ENCODE peak calls at places on chromosome 5, in five cellular contexts. One of them, this sample, is unnamed.

GRCh38 chr5:139836469-139837208 is 41.0 kb downstream of the PSD2 start:
- DNase-seq in type B pancreatic cell: no peak
- DNase-seq in GM23338: no peak
- DNase-seq in OCI-LY7: no peak
- DNase-seq in AG04450: no peak
- DNase-seq in this sample: no peak

GRCh38 chr5:116663081-116663480 is 88.5 kb upstream of the SEMA6A start:
- DNase-seq in GM23338: no peak
- DNase-seq in AG04450: no peak
- DNase-seq in OCI-LY7: no peak
- DNase-seq in type B pancreatic cell: no peak
- DNase-seq in this sample: no peak

GRCh38 chr5:58933891-58934628 is 351.2 kb downstream of the RAB3C start:
- DNase-seq in OCI-LY7: no peak
- DNase-seq in AG04450: no peak
- DNase-seq in type B pancreatic cell: no peak
- DNase-seq in GM23338: no peak
- DNase-seq in this sample: peak; percentile 20

GRCh38 chr5:124652514-124652819 is 94.0 kb downstream of the ZNF608 start:
- DNase-seq in GM23338: no peak
- DNase-seq in OCI-LY7: no peak
- DNase-seq in type B pancreatic cell: no peak
- DNase-seq in AG04450: no peak
- DNase-seq in this sample: no peak

GRCh38 chr5:95591490-95591901 is 28.4 kb upstream of the GPR150 start:
- DNase-seq in GM23338: no peak
- DNase-seq in type B pancreatic cell: no peak
- DNase-seq in OCI-LY7: no peak
- DNase-seq in AG04450: peak; percentile 43
- DNase-seq in this sample: no peak

GRCh38 chr5:107808671-107809137 is 138.0 kb upstream of the EFNA5 start:
- DNase-seq in GM23338: peak; percentile 96
- DNase-seq in OCI-LY7: no peak
- DNase-seq in type B pancreatic cell: no peak
- DNase-seq in AG04450: no peak
- DNase-seq in this sample: no peak

GRCh38 chr5:75463726-75464125 is 47.7 kb downstream of the CERT1 start:
- DNase-seq in type B pancreatic cell: no peak
- DNase-seq in OCI-LY7: peak; percentile 12
- DNase-seq in AG04450: no peak
- DNase-seq in GM23338: no peak
- DNase-seq in this sample: no peak

GRCh38 chr5:156707750-156708149 is 142.3 kb upstream of the PPP1R2B start:
- DNase-seq in AG04450: no peak
- DNase-seq in OCI-LY7: no peak
- DNase-seq in type B pancreatic cell: no peak
- DNase-seq in GM23338: no peak
- DNase-seq in this sample: no peak

GRCh38 chr5:6703791-6704190 is 9.4 kb upstream of the TENT4A start:
- DNase-seq in OCI-LY7: no peak
- DNase-seq in AG04450: no peak
- DNase-seq in GM23338: no peak
- DNase-seq in type B pancreatic cell: no peak
- DNase-seq in this sample: no peak

GRCh38 chr5:98307811-98308210 is 465.7 kb upstream of the RGMB start:
- DNase-seq in AG04450: peak; percentile 49
- DNase-seq in OCI-LY7: no peak
- DNase-seq in GM23338: no peak
- DNase-seq in type B pancreatic cell: no peak
- DNase-seq in this sample: no peak

GRCh38 chr5:172283020-172283861 is at the start of gene UBTD2:
- DNase-seq in AG04450: no peak
- DNase-seq in OCI-LY7: peak; percentile 82
- DNase-seq in type B pancreatic cell: peak; percentile 88
- DNase-seq in GM23338: peak; percentile 86
- DNase-seq in this sample: peak; percentile 63

GRCh38 chr5:113321266-113321665 is 113.5 kb downstream of the TSSK1B start:
- DNase-seq in AG04450: no peak
- DNase-seq in GM23338: peak; percentile 38
- DNase-seq in OCI-LY7: no peak
- DNase-seq in type B pancreatic cell: no peak
- DNase-seq in this sample: no peak

GRCh38 chr5:101067415-101067814 is 164.3 kb upstream of the ST8SIA4 start:
- DNase-seq in GM23338: no peak
- DNase-seq in OCI-LY7: no peak
- DNase-seq in type B pancreatic cell: no peak
- DNase-seq in AG04450: no peak
- DNase-seq in this sample: no peak

GRCh38 chr5:6475626-6476312 is 27.1 kb downstream of the UBE2QL1 start:
- DNase-seq in AG04450: no peak
- DNase-seq in GM23338: peak; percentile 81
- DNase-seq in type B pancreatic cell: no peak
- DNase-seq in OCI-LY7: no peak
- DNase-seq in this sample: no peak

GRCh38 chr5:179342577-179342976 is 2.7 kb downstream of the ADAMTS2 start:
- DNase-seq in type B pancreatic cell: no peak
- DNase-seq in OCI-LY7: no peak
- DNase-seq in AG04450: no peak
- DNase-seq in GM23338: peak; percentile 58
- DNase-seq in this sample: no peak
- TF ChIP-seq CTCF in type B pancreatic cell: peak; percentile 31
- TF ChIP-seq CTCF in OCI-LY7: no peak
- TF ChIP-seq CTCF in AG04450: peak; percentile 59
- TF ChIP-seq CTCF in GM23338: peak; percentile 15
- TF ChIP-seq CTCF in this sample: no peak

GRCh38 chr5:150302301-150303069 is at the start of gene ARSI:
- DNase-seq in type B pancreatic cell: no peak
- DNase-seq in OCI-LY7: no peak
- DNase-seq in GM23338: peak; percentile 93
- DNase-seq in AG04450: peak; percentile 55
- DNase-seq in this sample: no peak
- TF ChIP-seq CTCF in type B pancreatic cell: peak; percentile 42
- TF ChIP-seq CTCF in OCI-LY7: no peak
- TF ChIP-seq CTCF in GM23338: peak; percentile 32
- TF ChIP-seq CTCF in AG04450: peak; percentile 21
- TF ChIP-seq CTCF in this sample: no peak

GRCh38 chr5:109141499-109142200 is 268.1 kb downstream of the PJA2 start:
- DNase-seq in type B pancreatic cell: no peak
- DNase-seq in AG04450: no peak
- DNase-seq in GM23338: peak; percentile 39
- DNase-seq in OCI-LY7: no peak
- DNase-seq in this sample: no peak
- TF ChIP-seq CTCF in type B pancreatic cell: peak; percentile 55
- TF ChIP-seq CTCF in AG04450: peak; percentile 35
- TF ChIP-seq CTCF in GM23338: peak; percentile 34
- TF ChIP-seq CTCF in OCI-LY7: no peak
- TF ChIP-seq CTCF in this sample: no peak

GRCh38 chr5:178077751-178078150 is 35.6 kb upstream of the N4BP3 start:
- DNase-seq in OCI-LY7: no peak
- DNase-seq in GM23338: peak; percentile 62
- DNase-seq in type B pancreatic cell: no peak
- DNase-seq in AG04450: no peak
- DNase-seq in this sample: no peak
- TF ChIP-seq CTCF in OCI-LY7: no peak
- TF ChIP-seq CTCF in GM23338: peak; percentile 16
- TF ChIP-seq CTCF in type B pancreatic cell: no peak
- TF ChIP-seq CTCF in AG04450: no peak
- TF ChIP-seq CTCF in this sample: no peak

GRCh38 chr5:36770125-36770524 is 106.4 kb upstream of the NIPBL start:
- DNase-seq in GM23338: no peak
- DNase-seq in OCI-LY7: no peak
- DNase-seq in AG04450: no peak
- DNase-seq in type B pancreatic cell: no peak
- DNase-seq in this sample: no peak
- TF ChIP-seq CTCF in GM23338: no peak
- TF ChIP-seq CTCF in OCI-LY7: no peak
- TF ChIP-seq CTCF in AG04450: no peak
- TF ChIP-seq CTCF in type B pancreatic cell: no peak
- TF ChIP-seq CTCF in this sample: no peak

GRCh38 chr5:43401827-43402226 is 10.4 kb downstream of the CCL28 start:
- DNase-seq in type B pancreatic cell: no peak
- DNase-seq in AG04450: no peak
- DNase-seq in OCI-LY7: peak; percentile 4
- DNase-seq in GM23338: peak; percentile 25
- DNase-seq in this sample: no peak
- TF ChIP-seq CTCF in type B pancreatic cell: peak; percentile 35
- TF ChIP-seq CTCF in AG04450: peak; percentile 49
- TF ChIP-seq CTCF in OCI-LY7: peak; percentile 28
- TF ChIP-seq CTCF in GM23338: no peak
- TF ChIP-seq CTCF in this sample: no peak

GRCh38 chr5:168603776-168604175 is 24.6 kb upstream of the PANK3 start:
- DNase-seq in AG04450: no peak
- DNase-seq in GM23338: no peak
- DNase-seq in OCI-LY7: no peak
- DNase-seq in type B pancreatic cell: no peak
- DNase-seq in this sample: no peak

GRCh38 chr5:168598639-168599038 is 19.5 kb upstream of the PANK3 start:
- DNase-seq in OCI-LY7: no peak
- DNase-seq in GM23338: no peak
- DNase-seq in AG04450: no peak
- DNase-seq in type B pancreatic cell: no peak
- DNase-seq in this sample: no peak

GRCh38 chr5:168601972-168602371 is 22.8 kb upstream of the PANK3 start:
- DNase-seq in GM23338: no peak
- DNase-seq in OCI-LY7: no peak
- DNase-seq in type B pancreatic cell: no peak
- DNase-seq in AG04450: no peak
- DNase-seq in this sample: no peak

GRCh38 chr5:168600409-168600808 is 21.2 kb upstream of the PANK3 start:
- DNase-seq in GM23338: peak; percentile 62
- DNase-seq in OCI-LY7: no peak
- DNase-seq in type B pancreatic cell: no peak
- DNase-seq in AG04450: no peak
- DNase-seq in this sample: no peak

DNA sequence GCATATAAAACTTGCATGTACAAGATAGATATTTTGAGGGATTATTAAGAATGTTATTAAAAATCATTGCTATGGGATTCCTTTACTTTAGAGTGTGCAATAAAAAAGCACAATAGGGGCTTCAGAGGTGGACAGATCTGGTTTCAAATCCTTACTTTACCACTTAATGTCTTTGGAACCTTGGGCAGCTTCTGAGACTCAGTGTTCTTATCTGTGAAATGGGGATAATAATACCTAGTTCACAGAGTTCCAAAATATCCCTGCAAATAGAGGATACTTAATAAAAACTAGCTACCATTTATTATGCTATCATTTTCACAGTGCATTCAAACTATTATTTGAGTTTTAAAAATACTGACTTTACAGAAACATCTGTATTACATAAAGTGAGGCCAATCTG is 23.3 kb upstream of the PANK3 start:
- DNase-seq in AG04450: no peak
- DNase-seq in type B pancreatic cell: no peak
- DNase-seq in GM23338: no peak
- DNase-seq in OCI-LY7: no peak
- DNase-seq in this sample: no peak
- TF ChIP-seq CTCF in AG04450: no peak
- TF ChIP-seq CTCF in type B pancreatic cell: no peak
- TF ChIP-seq CTCF in GM23338: no peak
- TF ChIP-seq CTCF in OCI-LY7: no peak
- TF ChIP-seq CTCF in this sample: no peak

DNA sequence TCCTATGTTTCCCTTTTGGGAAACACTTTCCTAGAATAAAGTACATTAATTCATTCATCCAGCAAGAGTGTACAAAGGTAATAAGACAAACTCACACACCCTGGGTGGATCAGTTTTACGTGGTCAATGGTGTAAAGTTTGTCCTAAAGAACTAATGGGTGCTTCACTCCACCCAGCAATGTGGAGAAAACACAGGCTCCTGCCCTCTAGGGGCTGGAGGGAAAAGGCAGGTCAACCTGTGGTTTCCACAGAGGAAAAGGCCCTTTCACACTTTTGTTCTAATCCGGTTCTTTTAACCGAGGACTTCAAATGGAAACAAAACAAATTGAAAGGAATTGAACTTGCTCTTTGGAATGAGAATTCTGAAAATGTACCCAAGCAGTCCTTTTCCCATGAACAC is 80.9 kb upstream of the SPOCK1 start:
- DNase-seq in GM23338: peak; percentile 44
- DNase-seq in type B pancreatic cell: no peak
- DNase-seq in AG04450: no peak
- DNase-seq in OCI-LY7: no peak
- DNase-seq in this sample: no peak
- TF ChIP-seq CTCF in GM23338: peak; percentile 56
- TF ChIP-seq CTCF in type B pancreatic cell: peak; percentile 57
- TF ChIP-seq CTCF in AG04450: peak; percentile 16
- TF ChIP-seq CTCF in OCI-LY7: peak; percentile 56
- TF ChIP-seq CTCF in this sample: no peak

This sample was measured in CD8-positive, alpha-beta T cell.